ENCODE peak calls at places on chromosomes 7 and 10, in eight cellular contexts. G, H, C, V, Z, B, K and W are unnamed samples.

GRCh38 chr7:116593359-116594075 is 68.7 kb downstream of the CAV1 start:
- DNase-seq in G (no peak), V (no peak), C (no peak), H (no peak), B (no peak), Z (no peak), K (no peak), W (no peak)

GRCh38 chr7:141370178-141370577 is 181.0 kb upstream of the AGK start:
- DNase-seq in C (no peak), G (no peak), H (no peak), V (no peak), Z (no peak), K (no peak), B (no peak), W (no peak)

GRCh38 chr10:30557884-30558283 is 71.7 kb downstream of the LYZL2 start:
- DNase-seq in H (no peak), K (no peak), G (peak), C (peak), B (no peak), Z (no peak), V (no peak), W (peak)

GRCh38 chr10:69801094-69801433 is 642 bp upstream of the COL13A1 start:
- DNase-seq in H (no peak), C (peak), B (no peak), K (peak), V (peak), G (peak), Z (no peak), W (peak)

GRCh38 chr10:32893431-32893830 is 64.6 kb downstream of the ITGB1 start:
- DNase-seq in B (no peak), G (no peak), V (no peak), K (peak), H (no peak), C (no peak), Z (no peak), W (peak)

GRCh38 chr7:96414931-96415292 is 93.0 kb upstream of the SLC25A13 start:
- DNase-seq in G (peak), B (no peak), Z (no peak), H (peak), V (peak), K (peak), C (peak), W (peak)

GRCh38 chr10:24866615-24867583 is 85.5 kb downstream of the PRTFDC1 start:
- DNase-seq in K (peak), C (peak), V (no peak), G (peak), B (no peak), Z (peak), H (no peak), W (no peak)

GRCh38 chr7:123437447-123437995 is 96.9 kb downstream of the IQUB start:
- DNase-seq in V (no peak), K (peak), C (no peak), G (peak), Z (no peak), H (no peak), B (no peak), W (no peak)

GRCh38 chr10:60726253-60726652 is 52.0 kb upstream of the CDK1 start:
- DNase-seq in Z (no peak), C (no peak), G (no peak), K (no peak), H (no peak), V (no peak), B (no peak), W (no peak)

GRCh38 chr10:14235511-14235910 is 95.2 kb downstream of the FRMD4A start:
- DNase-seq in G (no peak), V (no peak), K (no peak), H (no peak), Z (no peak), B (no peak), C (no peak), W (no peak)

GRCh38 chr7:107045195-107045960 is 873 bp downstream of the PRKAR2B start:
- DNase-seq in B (no peak), Z (no peak), H (no peak), K (no peak), C (no peak), V (no peak), G (no peak), W (no peak)

GRCh38 chr10:58488921-58489320 is 23.8 kb upstream of the BICC1 start:
- DNase-seq in C (no peak), H (peak), Z (no peak), K (no peak), V (no peak), G (no peak), B (no peak), W (no peak)

GRCh38 chr10:14782691-14783363 is 8.1 kb upstream of the FAM107B start:
- DNase-seq in G (peak), B (no peak), H (no peak), K (no peak), Z (no peak), V (no peak), C (peak), W (no peak)

GRCh38 chr7:126716321-126716720 is 536.4 kb downstream of the GRM8 start:
- DNase-seq in B (no peak), H (no peak), K (no peak), Z (no peak), G (peak), C (peak), V (no peak), W (no peak)

GRCh38 chr7:47535704-47536628 is 45.9 kb downstream of the TNS3 start:
- DNase-seq in V (no peak), K (no peak), Z (no peak), B (no peak), C (no peak), G (no peak), H (no peak), W (no peak)

GRCh38 chr7:101545441-101546190 is 83.5 kb downstream of the MYL10 start:
- DNase-seq in B (no peak), K (no peak), G (no peak), H (no peak), V (no peak), Z (no peak), C (no peak), W (no peak)